ENCODE peak calls at places on chromosome 3, in four cellular contexts. E, M, T and S are unnamed samples.

GRCh38 chr3:149535395-149535685 is 60.8 kb downstream of the TM4SF4 start:
- DNase-seq in E (no peak), M (no peak), T (no peak), S (no peak)

GRCh38 chr3:127441764-127442163 is 148.8 kb downstream of the TPRA1 start:
- DNase-seq in E (no peak), M (no peak), T (no peak), S (no peak)

GRCh38 chr3:61333562-61333961 is 82.3 kb upstream of the FHIT start:
- DNase-seq in E (no peak), M (no peak), T (no peak), S (no peak)

GRCh38 chr3:64832098-64832497 is 144.3 kb upstream of the ADAMTS9 start:
- DNase-seq in E (no peak), M (no peak), T (no peak), S (no peak)

GRCh38 chr3:181725830-181726229 is 14.1 kb downstream of the SOX2 start:
- DNase-seq in E (no peak), M (no peak), T (peak), S (no peak)

GRCh38 chr3:141076026-141076797 is 25.1 kb downstream of the SPSB4 start:
- DNase-seq in E (no peak), M (no peak), T (no peak), S (no peak)

GRCh38 chr3:143973352-143974021 is 1.9 kb downstream of the DIPK2A start:
- DNase-seq in E (no peak), M (no peak), T (no peak), S (no peak)

GRCh38 chr3:111541911-111542483 is at the start of gene CD96:
- DNase-seq in E (no peak), M (no peak), T (no peak), S (no peak)

GRCh38 chr3:108603689-108604088 is 14.2 kb downstream of the DZIP3 start:
- DNase-seq in E (no peak), M (no peak), T (no peak), S (no peak)

GRCh38 chr3:100254168-100254777 is 6.5 kb upstream of the TBC1D23 start:
- DNase-seq in E (no peak), M (peak), T (peak), S (peak)

GRCh38 chr3:58999779-59000170 is 50.0 kb downstream of the CFAP20DC start:
- DNase-seq in E (no peak), M (no peak), T (no peak), S (no peak)

GRCh38 chr3:49238274-49239127 is 38.5 kb downstream of the C3orf62 start:
- DNase-seq in E (no peak), M (peak), T (no peak), S (peak)

GRCh38 chr3:65730449-65730848 is 308.3 kb downstream of the MAGI1 start:
- DNase-seq in E (no peak), M (no peak), T (no peak), S (no peak)